ENCODE peak calls at places on chromosomes 12 and 14, in nine cellular contexts. P, Q, N, E, F, A, G, U and H are unnamed samples.

GRCh38 chr14:103597623-103598372 is 31.2 kb upstream of the KLC1 start:
- DNase-seq in P (peak; percentile 87), A (no peak), N (no peak), F (peak; percentile 95), E (no peak), U (peak; percentile 81), Q (peak; percentile 70), G (no peak), H (no peak)

GRCh38 chr12:31322651-31323248 is 3.2 kb downstream of the SINHCAF start:
- DNase-seq in A (no peak), F (peak; percentile 36), N (no peak), Q (no peak), P (peak; percentile 30), G (no peak), U (no peak), E (no peak), H (no peak)

GRCh38 chr12:54126696-54127537 is 61.9 kb downstream of the SMUG1 start:
- DNase-seq in Q (peak; percentile 77), G (peak; percentile 41), F (no peak), U (peak; percentile 24), N (peak; percentile 84), A (no peak), E (no peak), P (no peak), H (no peak)

GRCh38 chr14:91924871-91925726 is 22.4 kb downstream of the FBLN5 start:
- DNase-seq in Q (peak; percentile 71), U (peak; percentile 83), P (no peak), G (no peak), A (no peak), F (peak; percentile 35), E (no peak), N (no peak), H (no peak)

GRCh38 chr14:56185991-56186390 is 67.8 kb downstream of the PELI2 start:
- DNase-seq in N (no peak), E (no peak), A (no peak), F (no peak), P (no peak), G (no peak), Q (no peak), U (no peak), H (no peak)

GRCh38 chr12:21819236-21819635 is 44.7 kb upstream of the KCNJ8 start:
- DNase-seq in A (no peak), Q (no peak), N (no peak), U (peak; percentile 49), P (no peak), G (no peak), E (peak; percentile 50), F (no peak), H (no peak)

GRCh38 chr14:72433511-72433910 is 460.4 kb downstream of the DPF3 start:
- DNase-seq in E (no peak), P (no peak), N (no peak), G (no peak), F (peak; percentile 20), Q (no peak), A (no peak), U (peak; percentile 49), H (no peak)

GRCh38 chr14:65168840-65169239 is 66.5 kb upstream of the MAX start:
- DNase-seq in P (no peak), U (peak; percentile 77), Q (peak; percentile 10), N (no peak), E (no peak), A (no peak), F (no peak), G (no peak), H (no peak)

GRCh38 chr12:123905319-123905925 is 67.2 kb downstream of the CCDC92 start:
- DNase-seq in P (peak; percentile 64), N (no peak), G (peak; percentile 76), F (peak; percentile 59), A (no peak), Q (peak; percentile 85), U (peak; percentile 87), E (peak; percentile 59), H (no peak)

GRCh38 chr14:94677239-94677612 is 65.0 kb downstream of the SERPINA3 start:
- DNase-seq in E (no peak), N (no peak), P (no peak), Q (no peak), U (no peak), F (no peak), A (no peak), G (no peak), H (no peak)

GRCh38 chr14:94673071-94673470 is 60.9 kb downstream of the SERPINA3 start:
- DNase-seq in A (no peak), U (no peak), E (no peak), F (no peak), P (no peak), N (no peak), Q (no peak), G (no peak), H (peak; percentile 13)

GRCh38 chr14:94676495-94677238 is 64.5 kb downstream of the SERPINA3 start:
- DNase-seq in A (no peak), G (no peak), U (no peak), F (no peak), P (no peak), E (no peak), Q (no peak), N (no peak), H (no peak)

GRCh38 chr14:94673781-94674231 is 61.6 kb downstream of the SERPINA3 start:
- DNase-seq in Q (no peak), E (no peak), N (no peak), F (no peak), G (no peak), U (no peak), P (no peak), A (no peak), H (no peak)

GRCh38 chr14:94675036-94675435 is 62.8 kb downstream of the SERPINA3 start:
- DNase-seq in F (no peak), G (no peak), Q (no peak), P (no peak), N (no peak), U (no peak), A (no peak), E (no peak), H (no peak)
- TF ChIP-seq CTCF in F (no peak), G (no peak), Q (no peak), P (no peak), N (no peak), U (no peak), A (no peak), E (no peak), H (no peak)

DNA sequence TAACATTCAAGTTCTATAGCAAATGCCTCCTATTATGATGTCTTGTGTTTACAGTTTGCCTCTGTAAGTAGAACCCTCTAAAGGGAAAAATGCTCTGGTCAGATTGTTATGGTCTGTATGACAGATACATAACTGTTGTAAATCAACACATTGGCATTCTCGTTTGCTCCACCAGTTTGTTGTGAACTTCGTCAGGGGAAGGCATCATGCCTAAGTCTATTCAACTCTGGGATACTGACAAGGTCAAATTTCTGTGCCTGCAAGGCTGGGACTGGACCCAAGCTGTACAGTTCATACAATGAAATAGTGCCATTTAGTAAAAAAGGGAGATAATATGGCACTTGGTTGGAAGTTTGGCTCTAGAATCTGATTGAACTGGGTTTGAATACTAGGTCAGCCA is 392.3 kb downstream of the RAD51B start:
- DNase-seq in A (no peak), P (no peak), E (no peak), G (no peak), U (no peak), N (no peak), F (no peak), Q (no peak), H (no peak)
- TF ChIP-seq CTCF in A (no peak), P (no peak), E (no peak), G (no peak), U (no peak), N (no peak), F (no peak), Q (no peak), H (no peak)

GRCh38 chr14:24241829-24242443 is 487 bp downstream of the TINF2 start:
- DNase-seq in A (peak; percentile 98), N (peak; percentile 97), U (peak; percentile 90), Q (peak; percentile 96), P (peak; percentile 52), F (peak; percentile 97), G (peak; percentile 94), E (peak; percentile 97), H (peak; percentile 94)
- TF ChIP-seq CTCF in A (peak; percentile 78), N (peak; percentile 65), U (peak; percentile 59), Q (peak; percentile 47), P (peak; percentile 58), F (no peak), G (peak; percentile 29), E (peak; percentile 62), H (peak; percentile 68)

GRCh38 chr14:31543969-31544799 is 17.0 kb upstream of the NUBPL start:
- DNase-seq in A (no peak), E (peak; percentile 48), F (no peak), U (peak; percentile 16), G (no peak), N (no peak), Q (no peak), P (no peak), H (no peak)
- TF ChIP-seq CTCF in A (no peak), E (peak; percentile 61), F (no peak), U (peak; percentile 45), G (no peak), N (no peak), Q (peak; percentile 38), P (peak; percentile 30), H (peak; percentile 6)